ENCODE peak calls at places on chromosomes 2 and 18, in ten cellular contexts. One of them, this sample, is unnamed.

GRCh38 chr2:32278476-32278853 is 761 bp downstream of the YIPF4 start:
- DNase-seq in breast epithelium: no peak
- DNase-seq in mucosa of descending colon: no peak
- DNase-seq in ovary: no peak
- DNase-seq in left ventricle myocardium inferior: no peak
- DNase-seq in Caco-2: no peak
- DNase-seq in dorsolateral prefrontal cortex: no peak
- DNase-seq in CD8-positive, alpha-beta T cell: no peak
- DNase-seq in epithelial cell of esophagus: no peak
- DNase-seq in HL-60: no peak
- DNase-seq in this sample: no peak

GRCh38 chr2:157414050-157414449 is 29.8 kb downstream of the CYTIP start:
- DNase-seq in Caco-2: no peak
- DNase-seq in breast epithelium: no peak
- DNase-seq in epithelial cell of esophagus: no peak
- DNase-seq in CD8-positive, alpha-beta T cell: no peak
- DNase-seq in dorsolateral prefrontal cortex: no peak
- DNase-seq in HL-60: no peak
- DNase-seq in ovary: no peak
- DNase-seq in mucosa of descending colon: no peak
- DNase-seq in left ventricle myocardium inferior: no peak
- DNase-seq in this sample: no peak

GRCh38 chr2:58155160-58155778 is 85.9 kb downstream of the FANCL start:
- DNase-seq in dorsolateral prefrontal cortex: no peak
- DNase-seq in mucosa of descending colon: no peak
- DNase-seq in ovary: no peak
- DNase-seq in epithelial cell of esophagus: no peak
- DNase-seq in breast epithelium: no peak
- DNase-seq in HL-60: no peak
- DNase-seq in Caco-2: no peak
- DNase-seq in left ventricle myocardium inferior: no peak
- DNase-seq in CD8-positive, alpha-beta T cell: no peak
- DNase-seq in this sample: no peak

GRCh38 chr2:128868686-128869551 is 550.3 kb upstream of the HS6ST1 start:
- DNase-seq in ovary: no peak
- DNase-seq in Caco-2: no peak
- DNase-seq in CD8-positive, alpha-beta T cell: no peak
- DNase-seq in mucosa of descending colon: no peak
- DNase-seq in left ventricle myocardium inferior: no peak
- DNase-seq in epithelial cell of esophagus: peak; percentile 70
- DNase-seq in HL-60: no peak
- DNase-seq in breast epithelium: no peak
- DNase-seq in dorsolateral prefrontal cortex: no peak
- DNase-seq in this sample: peak; percentile 9

GRCh38 chr2:190069936-190070696 is 7.6 kb upstream of the MSTN start:
- DNase-seq in epithelial cell of esophagus: peak; percentile 75
- DNase-seq in mucosa of descending colon: no peak
- DNase-seq in left ventricle myocardium inferior: no peak
- DNase-seq in Caco-2: peak; percentile 60
- DNase-seq in ovary: no peak
- DNase-seq in CD8-positive, alpha-beta T cell: no peak
- DNase-seq in breast epithelium: peak; percentile 20
- DNase-seq in HL-60: peak; percentile 20
- DNase-seq in dorsolateral prefrontal cortex: no peak
- DNase-seq in this sample: peak; percentile 87

GRCh38 chr2:189444322-189444721 is 3.0 kb downstream of the WDR75 start:
- DNase-seq in epithelial cell of esophagus: peak; percentile 11
- DNase-seq in left ventricle myocardium inferior: no peak
- DNase-seq in HL-60: no peak
- DNase-seq in breast epithelium: no peak
- DNase-seq in Caco-2: no peak
- DNase-seq in dorsolateral prefrontal cortex: no peak
- DNase-seq in CD8-positive, alpha-beta T cell: no peak
- DNase-seq in mucosa of descending colon: no peak
- DNase-seq in ovary: no peak
- DNase-seq in this sample: peak; percentile 8

GRCh38 chr2:11573418-11574175 is 39.8 kb downstream of the GREB1 start:
- DNase-seq in epithelial cell of esophagus: no peak
- DNase-seq in HL-60: no peak
- DNase-seq in ovary: peak; percentile 28
- DNase-seq in left ventricle myocardium inferior: no peak
- DNase-seq in dorsolateral prefrontal cortex: no peak
- DNase-seq in breast epithelium: no peak
- DNase-seq in CD8-positive, alpha-beta T cell: no peak
- DNase-seq in mucosa of descending colon: no peak
- DNase-seq in Caco-2: no peak
- DNase-seq in this sample: peak; percentile 19

GRCh38 chr2:233353769-233354499 is at the start of gene DGKD:
- DNase-seq in Caco-2: peak; percentile 88
- DNase-seq in CD8-positive, alpha-beta T cell: peak; percentile 63
- DNase-seq in dorsolateral prefrontal cortex: no peak
- DNase-seq in ovary: peak; percentile 68
- DNase-seq in left ventricle myocardium inferior: peak; percentile 54
- DNase-seq in epithelial cell of esophagus: peak; percentile 33
- DNase-seq in breast epithelium: peak; percentile 31
- DNase-seq in HL-60: peak; percentile 42
- DNase-seq in mucosa of descending colon: peak; percentile 83
- DNase-seq in this sample: peak; percentile 40

GRCh38 chr18:58161659-58162058 is 117.6 kb downstream of the NEDD4L start:
- DNase-seq in CD8-positive, alpha-beta T cell: no peak
- DNase-seq in dorsolateral prefrontal cortex: no peak
- DNase-seq in HL-60: no peak
- DNase-seq in mucosa of descending colon: no peak
- DNase-seq in ovary: no peak
- DNase-seq in left ventricle myocardium inferior: no peak
- DNase-seq in epithelial cell of esophagus: peak; percentile 34
- DNase-seq in breast epithelium: no peak
- DNase-seq in Caco-2: peak; percentile 22
- DNase-seq in this sample: peak; percentile 30

GRCh38 chr18:44792456-44793080 is 111.9 kb downstream of the SETBP1 start:
- DNase-seq in mucosa of descending colon: no peak
- DNase-seq in ovary: no peak
- DNase-seq in left ventricle myocardium inferior: no peak
- DNase-seq in Caco-2: no peak
- DNase-seq in CD8-positive, alpha-beta T cell: no peak
- DNase-seq in HL-60: no peak
- DNase-seq in epithelial cell of esophagus: no peak
- DNase-seq in dorsolateral prefrontal cortex: no peak
- DNase-seq in breast epithelium: no peak
- DNase-seq in this sample: peak; percentile 27

GRCh38 chr2:135600915-135601314 is 69.6 kb downstream of the R3HDM1 start:
- DNase-seq in breast epithelium: no peak
- DNase-seq in dorsolateral prefrontal cortex: no peak
- DNase-seq in Caco-2: no peak
- DNase-seq in left ventricle myocardium inferior: no peak
- DNase-seq in CD8-positive, alpha-beta T cell: no peak
- DNase-seq in epithelial cell of esophagus: no peak
- DNase-seq in ovary: no peak
- DNase-seq in mucosa of descending colon: no peak
- DNase-seq in HL-60: no peak
- DNase-seq in this sample: peak; percentile 24

GRCh38 chr2:106129150-106129549 is 65.0 kb downstream of the UXS1 start:
- DNase-seq in dorsolateral prefrontal cortex: no peak
- DNase-seq in left ventricle myocardium inferior: no peak
- DNase-seq in mucosa of descending colon: no peak
- DNase-seq in ovary: no peak
- DNase-seq in CD8-positive, alpha-beta T cell: no peak
- DNase-seq in HL-60: no peak
- DNase-seq in Caco-2: no peak
- DNase-seq in epithelial cell of esophagus: no peak
- DNase-seq in breast epithelium: no peak
- DNase-seq in this sample: no peak

GRCh38 chr18:26654173-26655009 is 106.0 kb upstream of the KCTD1 start:
- DNase-seq in HL-60: no peak
- DNase-seq in CD8-positive, alpha-beta T cell: no peak
- DNase-seq in left ventricle myocardium inferior: no peak
- DNase-seq in breast epithelium: no peak
- DNase-seq in mucosa of descending colon: no peak
- DNase-seq in epithelial cell of esophagus: no peak
- DNase-seq in dorsolateral prefrontal cortex: no peak
- DNase-seq in ovary: no peak
- DNase-seq in Caco-2: no peak
- DNase-seq in this sample: no peak
- TF ChIP-seq CTCF in HL-60: no peak
- TF ChIP-seq CTCF in CD8-positive, alpha-beta T cell: no peak
- TF ChIP-seq CTCF in left ventricle myocardium inferior: no peak
- TF ChIP-seq CTCF in breast epithelium: no peak
- TF ChIP-seq CTCF in mucosa of descending colon: no peak
- TF ChIP-seq CTCF in epithelial cell of esophagus: no peak
- TF ChIP-seq CTCF in dorsolateral prefrontal cortex: peak; percentile 37
- TF ChIP-seq CTCF in ovary: no peak
- TF ChIP-seq CTCF in Caco-2: no peak
- TF ChIP-seq CTCF in this sample: no peak

GRCh38 chr2:235669983-235670962 is 176.4 kb downstream of the AGAP1 start:
- DNase-seq in dorsolateral prefrontal cortex: peak; percentile 68
- DNase-seq in CD8-positive, alpha-beta T cell: no peak
- DNase-seq in left ventricle myocardium inferior: peak; percentile 67
- DNase-seq in HL-60: no peak
- DNase-seq in ovary: peak; percentile 73
- DNase-seq in breast epithelium: peak; percentile 30
- DNase-seq in mucosa of descending colon: peak; percentile 76
- DNase-seq in Caco-2: no peak
- DNase-seq in epithelial cell of esophagus: peak; percentile 75
- DNase-seq in this sample: peak; percentile 79
- H3K4me3 ChIP-seq in dorsolateral prefrontal cortex: peak overlapping the region; percentile 49
- H3K4me3 ChIP-seq in CD8-positive, alpha-beta T cell: no peak overlapping the region
- H3K4me3 ChIP-seq in left ventricle myocardium inferior: peak overlapping the region; percentile 70
- H3K4me3 ChIP-seq in HL-60: no peak overlapping the region
- H3K4me3 ChIP-seq in ovary: peak overlapping the region; percentile 50
- H3K4me3 ChIP-seq in breast epithelium: peak overlapping the region; percentile 58
- H3K4me3 ChIP-seq in mucosa of descending colon: peak overlapping the region; percentile 24
- H3K4me3 ChIP-seq in Caco-2: peak overlapping the region; percentile 49
- H3K4me3 ChIP-seq in epithelial cell of esophagus: peak overlapping the region; percentile 38
- H3K4me3 ChIP-seq in this sample: peak overlapping the region; percentile 51

GRCh38 chr2:240520143-240520973 is 37.4 kb downstream of the ANKMY1 start:
- DNase-seq in left ventricle myocardium inferior: no peak
- DNase-seq in CD8-positive, alpha-beta T cell: no peak
- DNase-seq in breast epithelium: no peak
- DNase-seq in epithelial cell of esophagus: peak; percentile 14
- DNase-seq in HL-60: no peak
- DNase-seq in ovary: no peak
- DNase-seq in mucosa of descending colon: no peak
- DNase-seq in dorsolateral prefrontal cortex: no peak
- DNase-seq in Caco-2: no peak
- DNase-seq in this sample: no peak
- TF ChIP-seq CTCF in left ventricle myocardium inferior: no peak
- TF ChIP-seq CTCF in CD8-positive, alpha-beta T cell: no peak
- TF ChIP-seq CTCF in breast epithelium: no peak
- TF ChIP-seq CTCF in epithelial cell of esophagus: peak; percentile 12
- TF ChIP-seq CTCF in HL-60: no peak
- TF ChIP-seq CTCF in ovary: no peak
- TF ChIP-seq CTCF in mucosa of descending colon: no peak
- TF ChIP-seq CTCF in dorsolateral prefrontal cortex: no peak
- TF ChIP-seq CTCF in Caco-2: no peak
- TF ChIP-seq CTCF in this sample: no peak

GRCh38 chr2:39435254-39435653 is 1.8 kb downstream of the MAP4K3 start:
- DNase-seq in left ventricle myocardium inferior: no peak
- DNase-seq in Caco-2: no peak
- DNase-seq in ovary: peak; percentile 26
- DNase-seq in HL-60: no peak
- DNase-seq in epithelial cell of esophagus: no peak
- DNase-seq in dorsolateral prefrontal cortex: peak; percentile 46
- DNase-seq in breast epithelium: no peak
- DNase-seq in mucosa of descending colon: no peak
- DNase-seq in CD8-positive, alpha-beta T cell: no peak
- DNase-seq in this sample: peak; percentile 38

GRCh38 chr2:39432701-39433100 is 4.4 kb downstream of the MAP4K3 start:
- DNase-seq in ovary: no peak
- DNase-seq in Caco-2: no peak
- DNase-seq in dorsolateral prefrontal cortex: no peak
- DNase-seq in left ventricle myocardium inferior: no peak
- DNase-seq in HL-60: no peak
- DNase-seq in epithelial cell of esophagus: no peak
- DNase-seq in breast epithelium: no peak
- DNase-seq in CD8-positive, alpha-beta T cell: no peak
- DNase-seq in mucosa of descending colon: no peak
- DNase-seq in this sample: no peak

GRCh38 chr2:39433586-39434195 is 3.4 kb downstream of the MAP4K3 start:
- DNase-seq in dorsolateral prefrontal cortex: no peak
- DNase-seq in CD8-positive, alpha-beta T cell: no peak
- DNase-seq in ovary: no peak
- DNase-seq in left ventricle myocardium inferior: no peak
- DNase-seq in HL-60: no peak
- DNase-seq in Caco-2: no peak
- DNase-seq in epithelial cell of esophagus: no peak
- DNase-seq in breast epithelium: no peak
- DNase-seq in mucosa of descending colon: no peak
- DNase-seq in this sample: no peak

GRCh38 chr2:39435974-39436591 is 1.0 kb downstream of the MAP4K3 start:
- DNase-seq in CD8-positive, alpha-beta T cell: no peak
- DNase-seq in HL-60: no peak
- DNase-seq in Caco-2: peak; percentile 44
- DNase-seq in ovary: no peak
- DNase-seq in breast epithelium: peak; percentile 23
- DNase-seq in left ventricle myocardium inferior: no peak
- DNase-seq in epithelial cell of esophagus: peak; percentile 22
- DNase-seq in dorsolateral prefrontal cortex: peak; percentile 44
- DNase-seq in mucosa of descending colon: no peak
- DNase-seq in this sample: peak; percentile 60

DNA sequence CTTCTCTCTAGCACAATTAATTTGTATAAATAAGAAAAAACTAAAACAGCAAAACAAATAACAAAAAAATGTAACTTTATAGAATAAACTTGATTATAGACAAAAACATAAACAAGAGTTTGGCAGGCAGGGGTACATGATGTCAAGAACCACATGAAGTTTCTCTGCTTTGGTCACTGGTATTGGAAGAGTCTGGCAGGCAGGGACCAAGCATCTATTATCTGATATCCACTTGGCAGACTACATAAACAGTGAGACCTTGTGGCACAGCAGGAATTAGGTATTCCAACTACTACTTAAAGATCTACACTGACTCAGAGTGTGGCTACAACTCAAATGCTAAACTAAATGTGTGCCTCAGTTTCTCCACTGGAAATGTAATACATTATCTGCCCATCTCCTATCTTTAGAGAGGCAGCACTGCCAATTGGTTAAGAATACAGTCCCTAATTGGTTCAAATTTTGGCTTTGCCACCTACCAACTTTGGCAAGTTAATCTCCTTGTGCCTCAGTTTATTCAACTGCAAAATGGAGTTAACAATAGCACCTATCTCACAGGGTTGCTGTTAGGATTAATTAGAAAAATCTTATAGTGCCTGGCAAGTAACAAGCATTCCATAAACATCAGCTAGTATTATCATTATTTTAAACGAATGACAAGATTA is 2.7 kb downstream of the MAP4K3 start:
- DNase-seq in breast epithelium: no peak
- DNase-seq in left ventricle myocardium inferior: no peak
- DNase-seq in ovary: no peak
- DNase-seq in mucosa of descending colon: no peak
- DNase-seq in CD8-positive, alpha-beta T cell: no peak
- DNase-seq in HL-60: no peak
- DNase-seq in dorsolateral prefrontal cortex: no peak
- DNase-seq in Caco-2: no peak
- DNase-seq in epithelial cell of esophagus: no peak
- DNase-seq in this sample: no peak
- H3K4me3 ChIP-seq in breast epithelium: peak overlapping the region; percentile 93
- H3K4me3 ChIP-seq in left ventricle myocardium inferior: peak overlapping the region; percentile 95
- H3K4me3 ChIP-seq in ovary: no peak overlapping the region
- H3K4me3 ChIP-seq in mucosa of descending colon: no peak overlapping the region
- H3K4me3 ChIP-seq in CD8-positive, alpha-beta T cell: no peak overlapping the region
- H3K4me3 ChIP-seq in HL-60: no peak overlapping the region
- H3K4me3 ChIP-seq in dorsolateral prefrontal cortex: peak overlapping the region; percentile 54
- H3K4me3 ChIP-seq in Caco-2: no peak overlapping the region
- H3K4me3 ChIP-seq in epithelial cell of esophagus: no peak overlapping the region
- H3K4me3 ChIP-seq in this sample: peak overlapping the region; percentile 92

This sample was measured in cardiac fibroblast.